ENCODE peak calls at places on chromosome 15, in nine cellular contexts. Z is glutamatergic neuron, P is cardiac fibroblast, U is HepG2, B is breast epithelium, S is hepatocyte, V is RWPE1, F is kidney epithelial cell, C is astrocyte of the cerebellum. Q is an unnamed sample.

GRCh38 chr15:90870354-90871096 is 2.1 kb downstream of the FURIN start:
- DNase-seq in U (no peak), C (no peak), F (no peak), B (no peak), S (no peak), P (peak), V (no peak), Z (no peak), Q (no peak)

GRCh38 chr15:91263632-91264477 is 163.8 kb downstream of the SV2B start:
- DNase-seq in P (no peak), B (peak), S (no peak), Z (no peak), F (peak), V (peak), U (no peak), C (no peak), Q (no peak)

GRCh38 chr15:62758126-62758951 is 284.2 kb upstream of the TPM1 start:
- DNase-seq in F (peak), B (peak), P (peak), Z (no peak), C (peak), U (peak), S (no peak), V (peak), Q (peak)

GRCh38 chr15:89797678-89798201 is 16.9 kb downstream of the ANPEP start:
- DNase-seq in S (no peak), V (no peak), C (no peak), P (no peak), U (no peak), F (no peak), Z (no peak), B (no peak), Q (no peak)

GRCh38 chr15:48029656-48030055 is 91.1 kb upstream of the SLC24A5 start:
- DNase-seq in C (peak), S (no peak), Z (no peak), F (no peak), P (no peak), U (no peak), B (no peak), V (no peak), Q (no peak)

GRCh38 chr15:66850078-66850991 is 148.3 kb downstream of the SMAD6 start:
- DNase-seq in Z (no peak), V (no peak), S (peak), U (no peak), P (no peak), F (no peak), C (no peak), B (no peak), Q (no peak)

GRCh38 chr15:36428102-36428845 is 151.2 kb upstream of the CDIN1 start:
- DNase-seq in P (peak), C (peak), U (peak), Z (no peak), F (peak), V (peak), B (no peak), S (peak), Q (peak)

GRCh38 chr15:73717802-73718201 is 33.6 kb downstream of the CD276 start:
- DNase-seq in F (no peak), V (no peak), S (no peak), C (no peak), Z (no peak), B (no peak), P (no peak), U (no peak), Q (no peak)

GRCh38 chr15:34341922-34342736 is 807 bp downstream of the NOP10 start:
- DNase-seq in S (no peak), P (no peak), B (no peak), Z (no peak), C (no peak), U (no peak), V (no peak), F (no peak), Q (no peak)

GRCh38 chr15:94631608-94632007 is 400.2 kb downstream of the MCTP2 start:
- DNase-seq in S (no peak), C (no peak), B (no peak), P (no peak), Z (no peak), F (no peak), U (no peak), V (no peak), Q (no peak)

GRCh38 chr15:93066103-93066725 is 22.8 kb downstream of the RGMA start:
- DNase-seq in U (no peak), V (no peak), P (no peak), B (no peak), C (no peak), F (no peak), S (no peak), Z (no peak), Q (no peak)

GRCh38 chr15:46080018-46080417 is 445.2 kb downstream of the SQOR start:
- DNase-seq in S (peak), P (no peak), B (no peak), U (no peak), Z (peak), C (peak), V (no peak), F (no peak), Q (no peak)

GRCh38 chr15:77461486-77461885 is 40.8 kb downstream of the HMG20A start:
- DNase-seq in F (no peak), V (no peak), P (no peak), Z (no peak), B (no peak), C (no peak), S (no peak), U (no peak), Q (no peak)

DNA sequence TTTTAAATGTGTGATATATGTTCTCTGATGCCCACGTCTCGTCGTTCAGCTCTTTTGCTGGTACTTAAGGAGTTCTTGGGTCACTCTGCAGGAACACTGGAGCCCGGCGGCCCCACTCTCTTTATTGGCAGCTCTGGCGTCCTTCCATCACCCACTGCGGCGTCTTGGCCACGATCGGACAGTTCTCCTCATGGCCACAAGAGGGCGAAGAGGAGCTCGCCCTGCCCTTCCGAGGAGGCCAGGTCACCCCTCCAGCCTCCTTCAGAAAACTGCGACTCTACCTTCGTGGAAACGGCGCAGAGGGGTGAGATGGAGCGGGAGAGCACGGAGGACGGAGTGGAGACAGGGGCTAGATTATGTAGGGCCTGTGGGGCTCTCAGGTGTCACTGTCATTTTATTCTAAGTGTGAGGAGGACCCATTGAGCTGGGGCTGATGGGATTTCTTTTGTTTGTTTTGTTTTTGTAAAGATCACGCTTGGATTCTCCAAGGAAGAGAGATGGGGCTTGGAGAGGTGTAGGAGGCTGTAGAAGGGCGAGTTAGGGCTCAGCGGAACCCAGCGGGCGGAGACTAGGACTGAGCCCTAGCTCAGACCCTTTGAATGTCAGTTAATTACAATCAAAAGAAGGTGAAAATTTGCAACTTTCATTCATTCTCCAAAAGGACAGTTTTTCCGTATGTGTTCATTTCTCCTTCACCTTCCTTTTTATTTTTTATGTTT is 28.0 kb upstream of the GABRA5 start:
- DNase-seq in B (no peak), U (no peak), P (no peak), V (no peak), C (no peak), S (peak), Z (peak), F (no peak), Q (no peak)
- TF ChIP-seq CTCF in B (no peak), U (peak), P (peak), V (peak), C (peak), S (peak), Z (peak), F (peak), Q (peak)

GRCh38 chr15:75760689-75761435 is 48.2 kb upstream of the CSPG4 start:
- DNase-seq in S (no peak), F (no peak), P (peak), Z (no peak), B (no peak), U (no peak), V (no peak), C (no peak), Q (no peak)

GRCh38 chr15:75761446-75762356 is 49.1 kb upstream of the CSPG4 start:
- DNase-seq in Z (no peak), S (no peak), B (no peak), P (no peak), U (no peak), V (no peak), F (no peak), C (no peak), Q (no peak)

GRCh38 chr15:75753145-75753544 is 40.5 kb upstream of the CSPG4 start:
- DNase-seq in P (no peak), B (no peak), S (no peak), U (no peak), C (no peak), F (no peak), Z (no peak), V (no peak), Q (no peak)

GRCh38 chr15:75763137-75763611 is 50.5 kb upstream of the CSPG4 start:
- DNase-seq in B (no peak), F (no peak), U (no peak), S (no peak), V (no peak), Z (no peak), C (no peak), P (no peak), Q (no peak)

DNA sequence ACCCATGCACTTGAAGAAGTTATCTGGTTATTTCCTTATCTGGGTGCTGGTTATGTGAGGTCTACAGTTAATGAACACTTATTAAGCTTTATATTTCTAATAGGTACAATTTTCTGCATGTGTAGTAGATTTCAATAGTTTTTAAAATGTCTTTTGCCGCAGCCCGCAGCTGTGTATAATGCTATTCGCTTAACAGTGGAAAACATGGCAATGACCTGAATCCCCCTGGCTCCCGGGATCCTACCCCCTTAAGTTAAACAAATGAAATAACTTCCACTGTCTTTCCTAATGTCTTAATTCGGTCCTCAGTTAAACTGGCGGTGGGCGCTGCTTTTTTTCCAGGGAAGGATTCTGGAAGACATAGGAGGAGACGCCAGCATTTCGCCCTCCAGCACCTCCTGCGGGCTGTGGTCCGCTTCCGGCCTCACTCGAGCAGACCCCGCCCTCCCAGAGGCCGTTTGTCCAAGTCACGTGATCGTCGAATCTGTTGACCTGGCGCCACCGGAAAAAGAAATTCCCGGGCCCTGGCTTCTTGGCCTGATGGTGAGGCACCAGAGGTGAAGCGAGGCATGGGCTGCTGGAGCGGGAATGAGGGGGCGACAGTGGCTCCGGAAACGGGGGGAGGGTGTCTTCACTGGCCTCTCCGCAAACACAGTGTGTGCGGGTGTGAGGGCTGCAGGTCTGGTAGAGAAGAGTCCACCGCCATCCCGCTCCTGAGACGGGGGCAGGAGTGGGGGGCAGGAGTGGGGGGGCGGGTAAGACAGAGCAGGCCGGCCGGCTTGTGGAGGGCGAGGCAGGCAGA is 45.6 kb upstream of the CSPG4 start:
- DNase-seq in P (peak), V (peak), B (peak), U (peak), C (peak), F (no peak), Z (peak), S (peak), Q (peak)
- TF ChIP-seq CTCF in P (peak), V (peak), B (no peak), U (peak), C (peak), F (peak), Z (no peak), S (peak), Q (peak)

DNA sequence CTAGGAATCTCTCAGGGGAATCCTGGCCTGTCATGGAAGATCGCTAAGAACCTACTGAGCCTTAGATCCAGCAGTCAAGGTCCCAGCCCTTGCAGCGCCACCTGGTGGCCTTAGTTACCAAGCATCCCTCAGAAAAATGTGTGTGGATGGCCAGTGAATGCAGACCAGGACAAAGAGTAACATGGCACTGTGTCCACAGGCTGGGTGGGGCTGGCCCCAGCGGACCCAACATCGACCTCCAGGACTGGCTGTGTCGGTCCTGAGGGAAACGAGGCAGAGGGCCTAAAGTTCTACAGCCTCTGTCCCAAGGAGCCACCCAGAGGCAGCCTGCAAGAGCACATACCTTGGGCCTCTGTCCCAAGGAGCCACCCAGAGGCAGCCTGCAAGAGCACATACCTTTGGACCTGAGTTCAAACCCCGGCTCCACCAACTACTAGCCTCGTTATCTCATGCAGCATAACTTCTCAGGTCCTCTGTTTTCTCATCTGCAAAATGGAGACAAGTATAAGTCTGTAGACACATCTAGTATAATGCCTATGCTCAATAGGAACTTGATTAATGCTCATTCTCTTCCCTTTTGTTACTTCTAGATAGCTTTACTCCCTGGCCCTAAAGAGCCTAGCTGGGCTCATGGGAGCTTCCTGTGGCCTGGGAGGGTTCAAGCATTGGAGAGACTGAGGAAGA is 57.5 kb upstream of the HERC1 start:
- DNase-seq in V (peak), B (peak), F (no peak), C (peak), U (peak), Z (peak), P (peak), S (peak), Q (peak)
- TF ChIP-seq CTCF in V (peak), B (peak), F (peak), C (peak), U (peak), Z (peak), P (peak), S (peak), Q (peak)

DNA sequence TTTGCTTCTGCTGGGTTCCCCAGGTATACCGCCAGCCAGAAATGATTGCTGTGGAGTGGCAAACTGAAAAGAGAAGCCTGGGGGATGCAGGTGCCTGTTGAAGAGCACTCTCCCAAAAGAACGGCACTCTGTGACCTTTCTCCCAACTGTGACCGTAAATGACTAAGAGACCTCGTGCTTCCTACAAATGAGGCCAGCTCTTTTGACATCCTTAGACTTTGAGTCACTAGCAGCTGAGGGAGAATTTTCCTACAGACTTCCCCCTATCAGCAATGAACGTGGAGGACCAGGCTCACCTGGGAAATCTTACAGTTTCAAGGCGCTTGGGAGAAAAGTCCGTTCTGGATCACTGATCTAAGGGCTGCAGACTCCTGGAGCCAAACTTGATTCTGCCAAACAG is 8.6 kb downstream of the AQP9 start:
- DNase-seq in U (no peak), P (peak), C (no peak), F (peak), B (no peak), V (no peak), Z (no peak), S (peak), Q (peak)
- TF ChIP-seq CTCF in U (no peak), P (no peak), C (no peak), F (no peak), B (no peak), V (no peak), Z (no peak), S (no peak), Q (no peak)

DNA sequence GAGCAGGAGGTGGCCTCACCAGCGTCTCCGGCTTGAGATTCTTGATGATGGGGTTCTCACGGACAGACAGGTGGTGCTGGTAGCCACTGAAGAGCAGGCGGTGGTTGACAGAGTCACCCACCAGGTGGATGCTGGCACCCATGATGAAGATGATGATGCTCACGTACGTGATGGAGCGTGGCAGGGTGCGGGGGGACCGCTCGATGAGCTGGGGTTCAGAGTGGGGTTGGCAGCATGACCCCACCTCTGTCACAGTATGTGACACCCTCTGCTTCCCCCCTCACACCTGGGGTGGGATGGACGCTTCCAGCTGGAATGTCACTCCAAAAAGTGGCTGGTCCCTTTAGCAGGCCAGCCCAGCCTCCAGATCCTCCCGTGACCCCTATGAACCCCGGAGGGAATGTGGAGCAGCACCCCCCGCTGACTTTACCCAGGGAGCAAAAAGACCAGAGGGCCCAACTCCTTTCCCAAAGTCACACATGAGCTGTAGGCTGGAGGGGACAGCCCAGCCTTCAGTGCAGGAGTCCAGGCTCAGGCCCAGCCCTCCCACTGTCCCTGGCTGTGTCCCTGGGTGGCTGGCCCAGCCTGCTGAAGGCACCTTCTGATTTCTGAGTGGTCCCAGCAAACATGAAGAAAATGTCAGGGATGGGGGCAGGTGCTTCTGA is 6.7 kb upstream of the CALML4 start:
- DNase-seq in S (no peak), U (no peak), B (no peak), F (no peak), C (no peak), P (no peak), Z (no peak), V (no peak), Q (no peak)
- TF ChIP-seq CTCF in S (no peak), U (no peak), B (no peak), F (no peak), C (no peak), P (no peak), Z (no peak), V (no peak), Q (no peak)

GRCh38 chr15:43939070-43939469 is 112.3 kb downstream of the WDR76 start:
- DNase-seq in S (no peak), U (no peak), V (peak), C (no peak), B (no peak), P (peak), F (no peak), Z (no peak), Q (no peak)
- TF ChIP-seq CTCF in S (peak), U (peak), V (no peak), C (peak), B (no peak), P (peak), F (peak), Z (peak), Q (peak)

DNA sequence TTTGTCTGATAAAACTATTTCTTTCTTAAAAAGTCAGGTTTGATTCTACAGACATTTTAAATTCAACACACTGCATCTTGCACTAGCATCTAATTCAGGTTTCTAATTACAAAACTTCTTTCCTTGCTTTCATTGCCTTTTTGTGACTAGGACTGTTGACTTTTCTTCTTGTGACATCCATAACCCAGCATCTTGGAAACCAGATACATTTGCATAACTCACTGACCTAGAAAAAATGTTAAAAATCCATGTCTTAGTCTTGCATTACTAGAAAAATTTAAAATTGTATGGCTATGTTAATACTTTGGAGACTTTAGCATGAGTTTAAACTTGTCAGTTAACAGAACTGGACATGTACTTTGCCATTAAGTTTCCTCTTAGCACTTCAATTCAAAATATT is 72.6 kb downstream of the DTWD1 start:
- DNase-seq in P (peak), U (no peak), S (no peak), Z (no peak), F (no peak), V (no peak), B (no peak), C (no peak), Q (no peak)
- TF ChIP-seq CTCF in P (no peak), U (no peak), S (no peak), Z (no peak), F (no peak), V (no peak), B (no peak), C (no peak), Q (no peak)

DNA sequence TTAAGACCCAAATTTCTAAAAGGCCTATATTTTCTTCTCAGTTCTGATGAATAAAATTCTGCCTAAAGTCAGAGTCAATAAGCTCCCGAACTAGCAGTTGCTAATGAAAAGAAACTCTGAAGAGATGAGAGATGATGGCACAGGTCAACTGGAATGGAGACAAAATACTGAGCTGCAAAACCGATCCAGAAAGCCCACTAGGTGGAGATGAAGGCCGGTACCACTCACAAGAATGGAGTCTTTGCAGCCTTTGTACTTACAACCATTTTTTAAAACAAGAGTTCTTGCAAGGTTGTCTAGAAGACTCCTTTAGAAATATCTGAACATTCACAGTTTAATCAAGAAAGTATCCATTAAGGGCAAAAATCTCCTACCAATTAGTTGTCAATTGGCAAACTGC is 119.9 kb upstream of the TJP1 start:
- DNase-seq in V (no peak), B (no peak), Z (no peak), P (peak), F (no peak), C (no peak), S (no peak), U (no peak), Q (no peak)
- TF ChIP-seq CTCF in V (no peak), B (no peak), Z (no peak), P (peak), F (peak), C (peak), S (peak), U (peak), Q (peak)